ENCODE peak calls at places on chromosomes 16 and 17, in five cellular contexts. One of them, this sample, is unnamed.

GRCh38 chr17:4333041-4333440 is 33.4 kb downstream of the UBE2G1 start:
- DNase-seq in activated T-helper 9 cell treated with anti-CD3 and anti-CD28 coated beads, Interleukin-2, amount 50 U/mL, for 16 hours: no peak
- DNase-seq in CD8-positive, alpha-beta memory T cell: no peak
- DNase-seq in stimulated activated CD8-positive, alpha-beta memory T cell treated with anti-CD3 and anti-CD28 coated beads, Interleukin-12 subunit alpha, Interleukin-12 subunit beta, amount 100 ng/mL, for 4 hours: no peak
- DNase-seq in heart right ventricle: no peak
- DNase-seq in this sample: no peak

GRCh38 chr16:68473358-68474064 is 25.2 kb upstream of the SMPD3 start:
- DNase-seq in activated T-helper 9 cell treated with anti-CD3 and anti-CD28 coated beads, Interleukin-2, amount 50 U/mL, for 16 hours: no peak
- DNase-seq in CD8-positive, alpha-beta memory T cell: no peak
- DNase-seq in stimulated activated CD8-positive, alpha-beta memory T cell treated with anti-CD3 and anti-CD28 coated beads, Interleukin-12 subunit alpha, Interleukin-12 subunit beta, amount 100 ng/mL, for 4 hours: no peak
- DNase-seq in heart right ventricle: no peak
- DNase-seq in this sample: peak; percentile 45

GRCh38 chr16:24070851-24071250 is 185.3 kb upstream of the CACNG3 start:
- DNase-seq in activated T-helper 9 cell treated with anti-CD3 and anti-CD28 coated beads, Interleukin-2, amount 50 U/mL, for 16 hours: no peak
- DNase-seq in CD8-positive, alpha-beta memory T cell: no peak
- DNase-seq in stimulated activated CD8-positive, alpha-beta memory T cell treated with anti-CD3 and anti-CD28 coated beads, Interleukin-12 subunit alpha, Interleukin-12 subunit beta, amount 100 ng/mL, for 4 hours: no peak
- DNase-seq in heart right ventricle: no peak
- DNase-seq in this sample: no peak

GRCh38 chr17:76529224-76529642 is 8.3 kb downstream of the CYGB start:
- DNase-seq in activated T-helper 9 cell treated with anti-CD3 and anti-CD28 coated beads, Interleukin-2, amount 50 U/mL, for 16 hours: no peak
- DNase-seq in CD8-positive, alpha-beta memory T cell: no peak
- DNase-seq in stimulated activated CD8-positive, alpha-beta memory T cell treated with anti-CD3 and anti-CD28 coated beads, Interleukin-12 subunit alpha, Interleukin-12 subunit beta, amount 100 ng/mL, for 4 hours: no peak
- DNase-seq in heart right ventricle: peak; percentile 80
- DNase-seq in this sample: peak; percentile 58

GRCh38 chr17:65064452-65065019 is 8.0 kb upstream of the GNA13 start:
- DNase-seq in activated T-helper 9 cell treated with anti-CD3 and anti-CD28 coated beads, Interleukin-2, amount 50 U/mL, for 16 hours: no peak
- DNase-seq in CD8-positive, alpha-beta memory T cell: no peak
- DNase-seq in stimulated activated CD8-positive, alpha-beta memory T cell treated with anti-CD3 and anti-CD28 coated beads, Interleukin-12 subunit alpha, Interleukin-12 subunit beta, amount 100 ng/mL, for 4 hours: no peak
- DNase-seq in heart right ventricle: no peak
- DNase-seq in this sample: no peak

GRCh38 chr17:72529386-72529785 is 408.6 kb downstream of the SOX9 start:
- DNase-seq in activated T-helper 9 cell treated with anti-CD3 and anti-CD28 coated beads, Interleukin-2, amount 50 U/mL, for 16 hours: no peak
- DNase-seq in CD8-positive, alpha-beta memory T cell: no peak
- DNase-seq in stimulated activated CD8-positive, alpha-beta memory T cell treated with anti-CD3 and anti-CD28 coated beads, Interleukin-12 subunit alpha, Interleukin-12 subunit beta, amount 100 ng/mL, for 4 hours: no peak
- DNase-seq in heart right ventricle: no peak
- DNase-seq in this sample: no peak

GRCh38 chr16:71954699-71955195 is 45.5 kb downstream of the PKD1L3 start:
- DNase-seq in activated T-helper 9 cell treated with anti-CD3 and anti-CD28 coated beads, Interleukin-2, amount 50 U/mL, for 16 hours: no peak
- DNase-seq in CD8-positive, alpha-beta memory T cell: no peak
- DNase-seq in stimulated activated CD8-positive, alpha-beta memory T cell treated with anti-CD3 and anti-CD28 coated beads, Interleukin-12 subunit alpha, Interleukin-12 subunit beta, amount 100 ng/mL, for 4 hours: no peak
- DNase-seq in heart right ventricle: no peak
- DNase-seq in this sample: no peak

GRCh38 chr17:69175812-69176517 is 34.3 kb upstream of the ABCA6 start:
- DNase-seq in activated T-helper 9 cell treated with anti-CD3 and anti-CD28 coated beads, Interleukin-2, amount 50 U/mL, for 16 hours: no peak
- DNase-seq in CD8-positive, alpha-beta memory T cell: no peak
- DNase-seq in stimulated activated CD8-positive, alpha-beta memory T cell treated with anti-CD3 and anti-CD28 coated beads, Interleukin-12 subunit alpha, Interleukin-12 subunit beta, amount 100 ng/mL, for 4 hours: no peak
- DNase-seq in heart right ventricle: no peak
- DNase-seq in this sample: no peak

GRCh38 chr16:66984902-66985311 is 3.5 kb upstream of the CES4A start:
- DNase-seq in activated T-helper 9 cell treated with anti-CD3 and anti-CD28 coated beads, Interleukin-2, amount 50 U/mL, for 16 hours: peak; percentile 53
- DNase-seq in CD8-positive, alpha-beta memory T cell: no peak
- DNase-seq in stimulated activated CD8-positive, alpha-beta memory T cell treated with anti-CD3 and anti-CD28 coated beads, Interleukin-12 subunit alpha, Interleukin-12 subunit beta, amount 100 ng/mL, for 4 hours: no peak
- DNase-seq in heart right ventricle: no peak
- DNase-seq in this sample: no peak

GRCh38 chr17:41475421-41475820 is 5.5 kb downstream of the KRT35 start:
- DNase-seq in activated T-helper 9 cell treated with anti-CD3 and anti-CD28 coated beads, Interleukin-2, amount 50 U/mL, for 16 hours: no peak
- DNase-seq in CD8-positive, alpha-beta memory T cell: no peak
- DNase-seq in stimulated activated CD8-positive, alpha-beta memory T cell treated with anti-CD3 and anti-CD28 coated beads, Interleukin-12 subunit alpha, Interleukin-12 subunit beta, amount 100 ng/mL, for 4 hours: no peak
- DNase-seq in heart right ventricle: no peak
- DNase-seq in this sample: no peak

GRCh38 chr17:48176456-48176855 is 68.9 kb downstream of the SNX11 start:
- DNase-seq in activated T-helper 9 cell treated with anti-CD3 and anti-CD28 coated beads, Interleukin-2, amount 50 U/mL, for 16 hours: no peak
- DNase-seq in CD8-positive, alpha-beta memory T cell: no peak
- DNase-seq in stimulated activated CD8-positive, alpha-beta memory T cell treated with anti-CD3 and anti-CD28 coated beads, Interleukin-12 subunit alpha, Interleukin-12 subunit beta, amount 100 ng/mL, for 4 hours: no peak
- DNase-seq in heart right ventricle: no peak
- DNase-seq in this sample: no peak

GRCh38 chr16:22054847-22055590 is 37.3 kb upstream of the VWA3A start:
- DNase-seq in activated T-helper 9 cell treated with anti-CD3 and anti-CD28 coated beads, Interleukin-2, amount 50 U/mL, for 16 hours: no peak
- DNase-seq in CD8-positive, alpha-beta memory T cell: no peak
- DNase-seq in stimulated activated CD8-positive, alpha-beta memory T cell treated with anti-CD3 and anti-CD28 coated beads, Interleukin-12 subunit alpha, Interleukin-12 subunit beta, amount 100 ng/mL, for 4 hours: no peak
- DNase-seq in heart right ventricle: no peak
- DNase-seq in this sample: no peak

GRCh38 chr17:42142371-42142896 is 12.4 kb downstream of the RAB5C start:
- DNase-seq in activated T-helper 9 cell treated with anti-CD3 and anti-CD28 coated beads, Interleukin-2, amount 50 U/mL, for 16 hours: no peak
- DNase-seq in CD8-positive, alpha-beta memory T cell: no peak
- DNase-seq in stimulated activated CD8-positive, alpha-beta memory T cell treated with anti-CD3 and anti-CD28 coated beads, Interleukin-12 subunit alpha, Interleukin-12 subunit beta, amount 100 ng/mL, for 4 hours: no peak
- DNase-seq in heart right ventricle: no peak
- DNase-seq in this sample: no peak

GRCh38 chr17:19719365-19720209 is 3.2 kb upstream of the SLC47A2 start:
- DNase-seq in activated T-helper 9 cell treated with anti-CD3 and anti-CD28 coated beads, Interleukin-2, amount 50 U/mL, for 16 hours: no peak
- DNase-seq in CD8-positive, alpha-beta memory T cell: no peak
- DNase-seq in stimulated activated CD8-positive, alpha-beta memory T cell treated with anti-CD3 and anti-CD28 coated beads, Interleukin-12 subunit alpha, Interleukin-12 subunit beta, amount 100 ng/mL, for 4 hours: no peak
- DNase-seq in heart right ventricle: no peak
- DNase-seq in this sample: no peak

GRCh38 chr16:31167315-31167714 is 12.6 kb upstream of the FUS start:
- DNase-seq in activated T-helper 9 cell treated with anti-CD3 and anti-CD28 coated beads, Interleukin-2, amount 50 U/mL, for 16 hours: no peak
- DNase-seq in CD8-positive, alpha-beta memory T cell: no peak
- DNase-seq in stimulated activated CD8-positive, alpha-beta memory T cell treated with anti-CD3 and anti-CD28 coated beads, Interleukin-12 subunit alpha, Interleukin-12 subunit beta, amount 100 ng/mL, for 4 hours: no peak
- DNase-seq in heart right ventricle: no peak
- DNase-seq in this sample: no peak

GRCh38 chr16:12225816-12226480 is 249.4 kb downstream of the SNX29 start:
- DNase-seq in activated T-helper 9 cell treated with anti-CD3 and anti-CD28 coated beads, Interleukin-2, amount 50 U/mL, for 16 hours: no peak
- DNase-seq in CD8-positive, alpha-beta memory T cell: no peak
- DNase-seq in stimulated activated CD8-positive, alpha-beta memory T cell treated with anti-CD3 and anti-CD28 coated beads, Interleukin-12 subunit alpha, Interleukin-12 subunit beta, amount 100 ng/mL, for 4 hours: no peak
- DNase-seq in heart right ventricle: no peak
- DNase-seq in this sample: no peak

GRCh38 chr16:84741351-84741791 is 41.6 kb downstream of the USP10 start:
- DNase-seq in activated T-helper 9 cell treated with anti-CD3 and anti-CD28 coated beads, Interleukin-2, amount 50 U/mL, for 16 hours: no peak
- DNase-seq in CD8-positive, alpha-beta memory T cell: no peak
- DNase-seq in stimulated activated CD8-positive, alpha-beta memory T cell treated with anti-CD3 and anti-CD28 coated beads, Interleukin-12 subunit alpha, Interleukin-12 subunit beta, amount 100 ng/mL, for 4 hours: no peak
- DNase-seq in heart right ventricle: no peak
- DNase-seq in this sample: no peak

GRCh38 chr17:1783271-1783670 is 21.4 kb downstream of the SERPINF1 start:
- DNase-seq in activated T-helper 9 cell treated with anti-CD3 and anti-CD28 coated beads, Interleukin-2, amount 50 U/mL, for 16 hours: no peak
- DNase-seq in CD8-positive, alpha-beta memory T cell: no peak
- DNase-seq in stimulated activated CD8-positive, alpha-beta memory T cell treated with anti-CD3 and anti-CD28 coated beads, Interleukin-12 subunit alpha, Interleukin-12 subunit beta, amount 100 ng/mL, for 4 hours: no peak
- DNase-seq in heart right ventricle: peak; percentile 46
- DNase-seq in this sample: no peak

GRCh38 chr16:21185659-21186325 is 25.6 kb downstream of the ZP2 start:
- DNase-seq in activated T-helper 9 cell treated with anti-CD3 and anti-CD28 coated beads, Interleukin-2, amount 50 U/mL, for 16 hours: no peak
- DNase-seq in CD8-positive, alpha-beta memory T cell: no peak
- DNase-seq in stimulated activated CD8-positive, alpha-beta memory T cell treated with anti-CD3 and anti-CD28 coated beads, Interleukin-12 subunit alpha, Interleukin-12 subunit beta, amount 100 ng/mL, for 4 hours: no peak
- DNase-seq in heart right ventricle: no peak
- DNase-seq in this sample: no peak

GRCh38 chr17:42354956-42355843 is 33.0 kb downstream of the STAT3 start:
- DNase-seq in activated T-helper 9 cell treated with anti-CD3 and anti-CD28 coated beads, Interleukin-2, amount 50 U/mL, for 16 hours: no peak
- DNase-seq in CD8-positive, alpha-beta memory T cell: no peak
- DNase-seq in stimulated activated CD8-positive, alpha-beta memory T cell treated with anti-CD3 and anti-CD28 coated beads, Interleukin-12 subunit alpha, Interleukin-12 subunit beta, amount 100 ng/mL, for 4 hours: no peak
- DNase-seq in heart right ventricle: no peak
- DNase-seq in this sample: no peak

GRCh38 chr16:73196670-73197069 is 148.7 kb upstream of the ZFHX3 start:
- DNase-seq in activated T-helper 9 cell treated with anti-CD3 and anti-CD28 coated beads, Interleukin-2, amount 50 U/mL, for 16 hours: no peak
- DNase-seq in CD8-positive, alpha-beta memory T cell: no peak
- DNase-seq in stimulated activated CD8-positive, alpha-beta memory T cell treated with anti-CD3 and anti-CD28 coated beads, Interleukin-12 subunit alpha, Interleukin-12 subunit beta, amount 100 ng/mL, for 4 hours: no peak
- DNase-seq in heart right ventricle: peak; percentile 48
- DNase-seq in this sample: peak; percentile 74

GRCh38 chr17:69179227-69179952 is 37.7 kb upstream of the ABCA6 start:
- DNase-seq in activated T-helper 9 cell treated with anti-CD3 and anti-CD28 coated beads, Interleukin-2, amount 50 U/mL, for 16 hours: no peak
- DNase-seq in CD8-positive, alpha-beta memory T cell: no peak
- DNase-seq in stimulated activated CD8-positive, alpha-beta memory T cell treated with anti-CD3 and anti-CD28 coated beads, Interleukin-12 subunit alpha, Interleukin-12 subunit beta, amount 100 ng/mL, for 4 hours: no peak
- DNase-seq in heart right ventricle: no peak
- DNase-seq in this sample: no peak